ENCODE peak calls at places on chromosomes 6 and 20, in ten cellular contexts. W, Q, S, O, L, X, H, J, N and C are unnamed samples.

GRCh38 chr6:26240981-26241770 is 123.8 kb upstream of the BTN3A2 start:
- DNase-seq in W (peak), Q (no peak), S (no peak), O (no peak), L (no peak), X (no peak), H (no peak), J (no peak), N (no peak), C (no peak)

GRCh38 chr6:125124250-125124777 is 29.3 kb upstream of the TPD52L1 start:
- DNase-seq in W (no peak), Q (peak), S (no peak), O (no peak), L (no peak), X (no peak), H (no peak), J (peak), N (no peak), C (no peak)

GRCh38 chr6:28224131-28225055 is 682 bp upstream of the ZSCAN9 start:
- DNase-seq in W (no peak), Q (no peak), S (no peak), O (no peak), L (no peak), X (no peak), H (no peak), J (no peak), N (no peak), C (no peak)

GRCh38 chr20:59042151-59042795 is at the start of gene PRELID3B:
- DNase-seq in W (no peak), Q (peak), S (no peak), O (no peak), L (no peak), X (peak), H (peak), J (peak), N (peak), C (no peak)

GRCh38 chr20:11846131-11846530 is 71.6 kb upstream of the BTBD3 start:
- DNase-seq in W (no peak), Q (no peak), S (no peak), O (no peak), L (no peak), X (no peak), H (no peak), J (no peak), N (no peak), C (no peak)

GRCh38 chr6:8054276-8054675 is 9.9 kb downstream of the BLOC1S5 start:
- DNase-seq in W (no peak), Q (no peak), S (no peak), O (no peak), L (no peak), X (no peak), H (no peak), J (no peak), N (no peak), C (no peak)

GRCh38 chr20:11467436-11467835 is 450.3 kb upstream of the BTBD3 start:
- DNase-seq in W (no peak), Q (no peak), S (no peak), O (no peak), L (no peak), X (no peak), H (no peak), J (no peak), N (no peak), C (no peak)

GRCh38 chr6:63805808-63806572 is 170.4 kb downstream of the PHF3 start:
- DNase-seq in W (no peak), Q (peak), S (no peak), O (no peak), L (no peak), X (peak), H (no peak), J (peak), N (no peak), C (no peak)

GRCh38 chr20:41136695-41137411 is 490 bp upstream of the PLCG1 start:
- DNase-seq in W (peak), Q (peak), S (no peak), O (peak), L (peak), X (peak), H (peak), J (peak), N (peak), C (peak)

GRCh38 chr20:41138217-41138526 is 829 bp downstream of the PLCG1 start:
- DNase-seq in W (no peak), Q (no peak), S (no peak), O (no peak), L (no peak), X (no peak), H (no peak), J (peak), N (no peak), C (no peak)

GRCh38 chr20:41138527-41139226 is 1.3 kb downstream of the PLCG1 start:
- DNase-seq in W (no peak), Q (no peak), S (no peak), O (no peak), L (no peak), X (no peak), H (peak), J (peak), N (no peak), C (no peak)

GRCh38 chr20:41136336-41136694 is 1.0 kb upstream of the PLCG1 start:
- DNase-seq in W (no peak), Q (no peak), S (no peak), O (no peak), L (no peak), X (no peak), H (no peak), J (no peak), N (no peak), C (no peak)

DNA sequence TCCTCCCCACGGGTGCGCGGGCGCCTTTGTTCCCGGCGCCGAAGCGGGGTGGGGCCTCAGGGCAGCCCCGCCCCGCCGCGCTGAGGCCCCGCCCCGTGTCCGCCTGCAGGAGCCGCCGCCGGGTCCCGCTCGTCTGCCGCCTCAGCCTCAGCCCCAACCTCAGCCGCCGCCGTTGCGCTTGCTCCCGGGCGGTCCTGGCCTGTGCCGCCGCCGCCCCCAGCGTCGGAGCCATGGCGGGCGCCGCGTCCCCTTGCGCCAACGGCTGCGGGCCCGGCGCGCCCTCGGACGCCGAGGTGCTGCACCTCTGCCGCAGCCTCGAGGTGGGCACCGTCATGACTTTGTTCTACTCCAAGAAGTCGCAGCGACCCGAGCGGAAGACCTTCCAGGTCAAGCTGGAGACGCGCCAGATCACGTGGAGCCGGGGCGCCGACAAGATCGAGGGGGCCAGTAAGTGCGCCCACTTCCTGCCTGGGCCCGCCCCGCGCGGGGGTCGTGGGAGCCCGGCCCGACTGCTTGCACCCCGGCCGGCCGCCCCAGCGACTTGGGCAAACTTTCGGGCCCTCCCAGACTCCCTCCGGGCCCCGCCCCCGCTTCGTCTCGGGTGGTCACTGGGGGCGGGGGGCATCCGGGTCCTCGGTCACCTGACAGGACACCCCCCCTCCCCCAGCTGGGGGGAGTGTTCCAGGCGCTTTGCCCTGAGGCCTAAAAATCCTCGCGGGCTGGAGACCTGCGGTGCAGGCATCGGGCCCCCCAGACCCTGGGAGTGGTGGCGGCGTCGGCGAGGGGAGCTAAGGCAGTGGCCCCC is at the start of gene PLCG1:
- DNase-seq in W (peak), Q (peak), S (no peak), O (peak), L (peak), X (peak), H (peak), J (peak), N (peak), C (peak)
- TF ChIP-seq POLR2A in W (no peak), Q (peak), S (peak), O (peak), L (no peak), X (no peak), H (peak), J (peak), N (peak), C (no peak)

DNA sequence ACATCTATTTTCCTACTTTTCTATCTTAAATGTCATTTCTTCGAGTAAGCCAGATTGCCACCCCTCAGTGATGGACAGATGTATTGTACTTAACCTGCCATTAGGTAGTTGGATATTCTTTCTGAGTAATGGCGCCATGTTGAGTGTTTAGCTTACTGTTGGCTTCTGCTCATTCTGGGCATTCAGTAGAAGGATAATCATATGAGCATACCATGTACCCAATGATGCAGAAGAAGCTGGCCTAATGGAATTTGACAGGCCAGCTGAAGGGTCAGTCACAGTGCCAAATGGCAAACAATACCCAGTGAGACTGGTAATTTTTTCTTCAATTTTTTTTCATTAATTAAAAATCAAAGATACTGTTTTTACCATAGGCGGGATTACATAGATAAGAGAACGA is 1010.8 kb upstream of the EYS start:
- DNase-seq in W (no peak), Q (no peak), S (no peak), O (no peak), L (no peak), X (no peak), H (no peak), J (no peak), N (no peak), C (no peak)
- TF ChIP-seq EP300 in W (no peak), Q (no peak), S (no peak), O (no peak), L (no peak), X (no peak), H (no peak), J (no peak), N (no peak), C (no peak)

GRCh38 chr6:32167761-32168262 is 3.4 kb downstream of the EGFL8 start:
- DNase-seq in W (no peak), Q (no peak), S (no peak), O (no peak), L (no peak), X (no peak), H (no peak), J (no peak), N (peak), C (no peak)

GRCh38 chr6:32167154-32167760 is 2.9 kb downstream of the EGFL8 start:
- DNase-seq in W (peak), Q (no peak), S (no peak), O (no peak), L (no peak), X (no peak), H (no peak), J (no peak), N (no peak), C (peak)

GRCh38 chr6:32168350-32168749 is 4.0 kb downstream of the EGFL8 start:
- DNase-seq in W (no peak), Q (no peak), S (no peak), O (no peak), L (no peak), X (no peak), H (no peak), J (no peak), N (peak), C (no peak)

GRCh38 chr6:32164295-32164694 is at the start of gene EGFL8:
- DNase-seq in W (no peak), Q (no peak), S (no peak), O (no peak), L (no peak), X (no peak), H (no peak), J (no peak), N (no peak), C (no peak)

GRCh38 chr6:32166411-32167061 is 2.1 kb downstream of the EGFL8 start:
- DNase-seq in W (peak), Q (no peak), S (no peak), O (peak), L (no peak), X (no peak), H (no peak), J (no peak), N (peak), C (peak)
- H3K27ac ChIP-seq in W (peak), Q (no peak), S (no peak), O (peak), L (peak), X (peak), H (no peak), J (no peak), N (peak), C (no peak)

GRCh38 chr20:6120491-6120988 is 2.3 kb downstream of the FERMT1 start:
- DNase-seq in W (no peak), Q (no peak), S (no peak), O (no peak), L (no peak), X (no peak), H (no peak), J (no peak), N (no peak), C (no peak)

GRCh38 chr20:6123650-6124014 is 802 bp upstream of the FERMT1 start:
- DNase-seq in W (no peak), Q (no peak), S (no peak), O (no peak), L (no peak), X (no peak), H (no peak), J (peak), N (no peak), C (no peak)

GRCh38 chr20:6122111-6122872 is 538 bp downstream of the FERMT1 start:
- DNase-seq in W (no peak), Q (peak), S (no peak), O (no peak), L (no peak), X (no peak), H (peak), J (peak), N (no peak), C (no peak)

GRCh38 chr20:6121504-6121903 is 1.3 kb downstream of the FERMT1 start:
- DNase-seq in W (no peak), Q (no peak), S (no peak), O (no peak), L (no peak), X (no peak), H (no peak), J (no peak), N (no peak), C (no peak)

GRCh38 chr20:6122873-6123649 is at the start of gene FERMT1:
- DNase-seq in W (peak), Q (peak), S (no peak), O (peak), L (peak), X (no peak), H (peak), J (peak), N (no peak), C (peak)
- TF ChIP-seq POLR2A in W (peak), Q (peak), S (no peak), O (no peak), L (no peak), X (no peak), H (peak), J (peak), N (no peak), C (no peak)

GRCh38 chr6:92504509-92504908 is 914.9 kb downstream of the EPHA7 start:
- DNase-seq in W (no peak), Q (no peak), S (no peak), O (no peak), L (no peak), X (no peak), H (no peak), J (no peak), N (no peak), C (no peak)
- TF ChIP-seq EP300 in W (no peak), Q (no peak), S (no peak), O (no peak), L (no peak), X (no peak), H (no peak), J (no peak), N (no peak), C (no peak)